ENCODE peak calls at places on chromosome 1, in four cellular contexts. G is activated T-helper 1 cell treated with Interleukin-2 at 50 U/mL for 16 hours, W is HS-27A, F is pons. U is an unnamed sample.

GRCh38 chr1:176504848-176505553 is 42.0 kb downstream of the PAPPA2 start:
- DNase-seq in G (no peak), W (no peak), F (no peak), U (no peak)

GRCh38 chr1:219954736-219955421 is 26.5 kb upstream of the SLC30A10 start:
- DNase-seq in G (no peak), F (no peak), W (no peak), U (no peak)

GRCh38 chr1:107963009-107963408 is 2.0 kb downstream of the VAV3 start:
- DNase-seq in F (no peak), G (no peak), W (no peak), U (no peak)

GRCh38 chr1:202161151-202162048 is 998 bp upstream of the PTPN7 start:
- DNase-seq in G (no peak), W (no peak), F (no peak), U (no peak)

GRCh38 chr1:95132762-95133161 is 15.6 kb downstream of the TLCD4 start:
- DNase-seq in F (no peak), G (no peak), W (no peak), U (no peak)

GRCh38 chr1:180199018-180199417 is 31.0 kb upstream of the LHX4 start:
- DNase-seq in G (no peak), W (no peak), F (no peak), U (no peak)

GRCh38 chr1:103129796-103130195 is 21.5 kb upstream of the COL11A1 start:
- DNase-seq in W (no peak), G (no peak), F (no peak), U (no peak)

GRCh38 chr1:17167041-17167782 is 37.7 kb upstream of the PADI1 start:
- DNase-seq in F (no peak), G (no peak), W (no peak), U (no peak)

U was measured in Karpas-422.